ENCODE peak calls at places on chromosomes 2 and 18, in four cellular contexts. X is GM23248, B is OCI-LY7, U is neural progenitor cell. E is an unnamed sample.

GRCh38 chr2:71974846-71975245 is 172.8 kb downstream of the CYP26B1 start:
- DNase-seq in U (no peak), X (peak), B (no peak), E (no peak)

GRCh38 chr2:143110759-143111428 is 18.3 kb upstream of the ARHGAP15 start:
- DNase-seq in B (peak), X (peak), U (peak), E (peak)

GRCh38 chr18:67239826-67240225 is 276.7 kb downstream of the DSEL start:
- DNase-seq in X (no peak), B (no peak), U (no peak), E (no peak)

GRCh38 chr2:46410273-46411244 is 68.8 kb upstream of the TMEM247 start:
- DNase-seq in U (no peak), B (no peak), X (no peak), E (no peak)

GRCh38 chr18:47283476-47283875 is 32.0 kb upstream of the SKOR2 start:
- DNase-seq in X (peak), B (peak), U (peak), E (no peak)

GRCh38 chr18:49814147-49814499 is 790 bp upstream of the ACAA2 start:
- DNase-seq in U (peak), X (peak), B (no peak), E (peak)

GRCh38 chr2:65300772-65301711 is 73.4 kb downstream of the ACTR2 start:
- DNase-seq in U (peak), B (peak), X (peak), E (peak)

GRCh38 chr2:237590272-237591020 is at the start of gene RAB17:
- DNase-seq in U (no peak), B (no peak), X (peak), E (no peak)

GRCh38 chr2:150063432-150063889 is 424.0 kb downstream of the RND3 start:
- DNase-seq in B (no peak), X (peak), U (no peak), E (no peak)

GRCh38 chr2:207163053-207163814 is 2.5 kb downstream of the KLF7 start:
- DNase-seq in X (peak), B (no peak), U (no peak), E (no peak)

GRCh38 chr2:207162319-207162718 is 3.4 kb downstream of the KLF7 start:
- DNase-seq in U (no peak), B (no peak), X (peak), E (no peak)

GRCh38 chr2:207165121-207166038 is at the start of gene KLF7:
- DNase-seq in B (no peak), X (peak), U (peak), E (peak)

GRCh38 chr2:207166039-207166348 is 246 bp upstream of the KLF7 start:
- DNase-seq in X (peak), U (peak), B (no peak), E (peak)

GRCh38 chr2:207163815-207164747 is 1.7 kb downstream of the KLF7 start:
- DNase-seq in X (peak), U (peak), B (no peak), E (peak)
- H3K27ac ChIP-seq in X (peak), U (no peak), B (no peak), E (no peak)

DNA sequence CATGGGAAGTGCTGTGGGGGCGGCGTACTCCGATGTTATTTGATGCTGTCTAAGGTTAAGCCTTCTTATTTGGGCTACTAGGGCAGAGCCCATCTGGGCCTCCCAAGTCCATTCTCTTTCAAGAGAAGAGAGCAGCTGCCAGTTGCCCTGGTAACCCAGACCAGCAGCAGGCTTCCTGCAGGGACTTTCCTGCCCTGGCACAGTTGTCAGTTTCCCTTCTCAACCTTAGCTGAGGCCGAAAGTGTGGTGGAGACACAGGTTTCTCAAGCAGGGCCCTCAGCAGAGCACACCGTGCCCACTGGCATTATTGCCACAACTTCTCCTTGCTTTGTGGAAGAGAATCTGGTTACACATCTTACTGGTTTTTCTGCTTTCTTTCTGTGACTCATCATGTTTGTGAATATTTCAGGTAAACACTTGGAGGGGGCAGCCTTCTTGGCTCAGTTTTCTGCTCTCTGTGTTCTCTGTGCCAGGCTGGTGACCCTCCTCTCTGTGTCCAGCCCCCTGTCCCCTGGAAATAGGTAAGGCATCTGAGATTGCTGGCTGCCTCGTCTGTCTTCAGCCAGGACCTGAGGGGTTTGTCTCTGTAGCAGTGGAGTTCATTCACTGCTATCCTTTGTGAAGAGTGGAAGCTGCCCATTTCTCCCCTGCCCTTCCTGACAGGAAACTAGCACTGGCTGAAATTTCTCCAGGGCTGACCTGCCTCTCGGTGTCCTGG is 111.0 kb downstream of the B3GNT2 start:
- DNase-seq in B (peak), U (peak), X (no peak), E (peak)
- H3K4me2 ChIP-seq in B (peak), U (peak), X (no peak), E (peak)

DNA sequence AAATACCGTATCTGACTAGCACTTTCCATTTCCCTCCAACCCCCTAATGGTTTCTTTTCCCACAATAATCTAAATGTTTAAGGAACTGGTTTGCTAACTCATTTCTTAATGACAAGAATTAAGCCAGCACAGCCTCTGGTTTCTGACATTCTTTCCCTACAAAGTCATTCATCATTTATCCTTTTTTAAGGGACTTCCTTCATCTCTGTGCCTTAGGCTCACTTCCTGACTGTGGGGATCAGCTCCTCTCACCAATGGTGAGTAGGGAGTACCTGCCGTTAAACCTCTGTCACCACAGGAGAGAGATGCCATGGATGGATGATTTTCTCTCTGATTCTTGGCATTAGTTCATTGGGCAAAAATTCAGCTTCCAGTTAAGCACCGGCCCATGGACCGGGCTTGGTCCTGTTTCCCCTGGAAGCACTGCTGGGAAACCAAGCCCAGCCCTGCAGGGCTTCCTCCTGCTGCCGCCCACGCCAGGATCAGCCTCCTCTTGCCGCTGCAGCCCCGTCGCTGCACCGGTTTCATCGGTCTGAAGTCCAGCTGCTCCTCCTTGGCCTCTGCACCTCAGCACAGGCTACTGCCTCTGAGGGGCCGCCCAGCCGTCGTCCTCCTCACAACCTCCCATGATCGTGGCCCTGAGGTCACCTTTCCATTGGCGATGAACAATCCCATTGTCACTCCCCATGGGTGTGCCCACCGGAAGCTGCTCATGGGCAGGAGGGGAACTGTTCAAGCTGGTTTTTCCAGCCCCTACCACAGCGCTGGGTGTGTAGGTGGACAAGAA is 64.0 kb upstream of the ZNF516 start:
- DNase-seq in X (peak), U (no peak), B (no peak), E (no peak)
- TF ChIP-seq EZH2phosphoT487 in X (no peak), U (no peak), B (no peak), E (no peak)

DNA sequence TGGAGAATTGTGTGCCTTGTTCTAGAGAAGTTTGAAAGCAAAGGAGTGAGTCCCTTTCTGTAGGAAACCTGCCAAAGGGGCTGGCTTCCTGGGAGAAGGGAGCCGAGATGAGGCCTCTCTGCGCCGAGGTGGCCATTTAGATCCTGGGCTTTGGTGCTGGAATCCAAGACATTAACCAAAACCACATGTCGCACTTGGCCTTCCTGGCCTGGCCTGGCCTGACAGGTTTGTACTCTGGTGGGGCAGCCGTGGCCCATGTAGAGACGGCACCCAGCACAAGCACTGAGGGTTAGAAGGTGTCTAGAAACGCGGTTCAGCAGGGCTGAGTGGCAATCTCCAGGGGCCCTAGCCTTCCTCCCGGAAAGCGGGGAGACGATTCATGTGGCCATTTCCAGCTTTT is 7.1 kb downstream of the CNNM3 start:
- DNase-seq in B (no peak), X (no peak), U (no peak), E (no peak)
- H3K27ac ChIP-seq in B (no peak), X (no peak), U (no peak), E (no peak)

GRCh38 chr2:197241590-197241989 is 69.0 kb downstream of the ANKRD44 start:
- DNase-seq in B (no peak), U (no peak), X (no peak), E (no peak)
- H3K4me2 ChIP-seq in B (peak), U (no peak), X (no peak), E (no peak)

DNA sequence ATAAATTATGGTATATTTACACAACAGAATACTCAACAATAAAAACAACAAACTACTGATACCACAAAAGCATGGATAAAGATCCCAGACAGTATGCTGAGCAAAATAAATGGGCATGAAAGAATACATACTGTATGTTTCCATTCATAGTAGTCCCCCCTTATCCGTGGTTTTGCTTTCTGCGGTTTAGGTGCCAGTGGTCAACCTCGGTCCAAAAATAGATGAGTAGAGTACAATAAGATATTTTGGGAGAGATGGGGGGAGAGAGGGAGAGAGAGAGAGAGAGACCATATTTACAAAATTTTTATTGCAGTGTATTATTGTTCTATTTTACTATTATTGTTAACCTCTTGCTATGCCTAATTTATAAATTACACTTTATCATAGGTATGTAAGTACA is 21.0 kb upstream of the TGFA start:
- DNase-seq in B (no peak), X (no peak), U (no peak), E (peak)
- TF ChIP-seq EZH2phosphoT487 in B (no peak), X (no peak), U (no peak), E (no peak)

E was measured in MM.1S.